ENCODE peak calls at places on chromosomes 4 and X, in nine cellular contexts. A, T, X, F, Q, Y, R, P and I are unnamed samples.

GRCh38 chr4:74504212-74504611 is 59.3 kb downstream of the AREG start:
- DNase-seq in A (no peak), T (no peak), X (no peak), F (no peak), Q (no peak), Y (no peak), R (no peak), P (no peak), I (no peak)

GRCh38 chr4:41590591-41590990 is 52.6 kb downstream of the LIMCH1 start:
- DNase-seq in A (peak), T (no peak), X (peak), F (peak), Q (no peak), Y (no peak), R (no peak), P (peak), I (no peak)

GRCh38 chr4:53185853-53186590 is 179.8 kb downstream of the SCFD2 start:
- DNase-seq in A (no peak), T (no peak), X (no peak), F (no peak), Q (no peak), Y (no peak), R (no peak), P (no peak), I (no peak)

GRCh38 chr4:152689615-152690501 is 10.1 kb upstream of the TMEM154 start:
- DNase-seq in A (no peak), T (no peak), X (no peak), F (no peak), Q (no peak), Y (no peak), R (no peak), P (no peak), I (no peak)

GRCh38 chr4:152448038-152448437 is 87.9 kb downstream of the FBXW7 start:
- DNase-seq in A (no peak), T (no peak), X (no peak), F (no peak), Q (no peak), Y (no peak), R (no peak), P (no peak), I (no peak)

GRCh38 chrX:103791233-103791632 is 14.6 kb downstream of the PLP1 start:
- DNase-seq in A (no peak), T (no peak), X (no peak), F (no peak), Q (no peak), Y (peak), R (no peak), P (no peak), I (no peak)

GRCh38 chrX:68652327-68652930 is 5.0 kb downstream of the STARD8 start:
- DNase-seq in A (no peak), T (no peak), X (no peak), F (no peak), Q (no peak), Y (no peak), R (no peak), P (no peak), I (no peak)

GRCh38 chr4:5460106-5460801 is 248.1 kb downstream of the EVC2 start:
- DNase-seq in A (no peak), T (no peak), X (no peak), F (peak), Q (no peak), Y (peak), R (peak), P (peak), I (peak)

GRCh38 chrX:8988456-8988855 is 45.5 kb downstream of the FAM9B start:
- DNase-seq in A (no peak), T (peak), X (peak), F (peak), Q (peak), Y (peak), R (peak), P (no peak), I (peak)

GRCh38 chrX:148929686-148930085 is 429.3 kb downstream of the AFF2 start:
- DNase-seq in A (no peak), T (no peak), X (peak), F (no peak), Q (no peak), Y (no peak), R (no peak), P (no peak), I (no peak)

GRCh38 chr4:25433966-25434667 is 57.1 kb downstream of the ANAPC4 start:
- DNase-seq in A (no peak), T (no peak), X (no peak), F (no peak), Q (no peak), Y (no peak), R (peak), P (no peak), I (no peak)

GRCh38 chrX:65821721-65822496 is 154.5 kb downstream of the MSN start:
- DNase-seq in A (no peak), T (no peak), X (no peak), F (peak), Q (peak), Y (no peak), R (no peak), P (no peak), I (peak)

GRCh38 chrX:22912598-22912997 is 87.2 kb upstream of the DDX53 start:
- DNase-seq in A (no peak), T (no peak), X (no peak), F (no peak), Q (no peak), Y (no peak), R (no peak), P (no peak), I (no peak)

GRCh38 chr4:148787831-148788477 is 345.7 kb upstream of the NR3C2 start:
- DNase-seq in A (no peak), T (no peak), X (peak), F (peak), Q (no peak), Y (no peak), R (no peak), P (no peak), I (no peak)

GRCh38 chr4:178953447-178954120 is 1511.3 kb upstream of the AGA start:
- DNase-seq in A (no peak), T (no peak), X (no peak), F (no peak), Q (no peak), Y (no peak), R (no peak), P (no peak), I (no peak)

GRCh38 chrX:140299411-140299810 is 205.5 kb downstream of the SOX3 start:
- DNase-seq in A (no peak), T (no peak), X (no peak), F (no peak), Q (no peak), Y (no peak), R (no peak), P (no peak), I (no peak)

GRCh38 chrX:43845776-43846175 is 36.5 kb downstream of the MAOB start:
- DNase-seq in A (no peak), T (no peak), X (no peak), F (no peak), Q (no peak), Y (no peak), R (no peak), P (no peak), I (no peak)

GRCh38 chr4:6560416-6561172 is 14.4 kb upstream of the MAN2B2 start:
- DNase-seq in A (no peak), T (no peak), X (no peak), F (no peak), Q (peak), Y (no peak), R (no peak), P (no peak), I (no peak)

GRCh38 chr4:7193040-7193958 is 961 bp downstream of the SORCS2 start:
- DNase-seq in A (no peak), T (no peak), X (no peak), F (no peak), Q (no peak), Y (peak), R (peak), P (peak), I (no peak)

GRCh38 chrX:19566359-19567141 is 51.2 kb upstream of the MAP3K15 start:
- DNase-seq in A (no peak), T (no peak), X (no peak), F (no peak), Q (no peak), Y (no peak), R (no peak), P (no peak), I (peak)

GRCh38 chrX:1012678-1013300 is 199.7 kb downstream of the CRLF2 start:
- DNase-seq in A (no peak), T (no peak), X (no peak), F (no peak), Q (no peak), Y (no peak), R (peak), P (no peak), I (peak)

GRCh38 chr4:89109841-89110540 is 1.3 kb upstream of the TIGD2 start:
- DNase-seq in A (no peak), T (no peak), X (no peak), F (no peak), Q (no peak), Y (peak), R (no peak), P (no peak), I (no peak)

GRCh38 chr4:127558489-127559407 is 74.0 kb upstream of the INTU start:
- DNase-seq in A (no peak), T (no peak), X (no peak), F (no peak), Q (no peak), Y (no peak), R (no peak), P (no peak), I (no peak)

GRCh38 chr4:139625487-139625886 is 40.1 kb upstream of the MGST2 start:
- DNase-seq in A (no peak), T (no peak), X (no peak), F (no peak), Q (no peak), Y (no peak), R (no peak), P (no peak), I (no peak)

GRCh38 chr4:53671757-53672156 is 80.5 kb upstream of the LNX1 start:
- DNase-seq in A (peak), T (no peak), X (no peak), F (no peak), Q (no peak), Y (no peak), R (no peak), P (peak), I (no peak)

GRCh38 chrX:152821145-152821765 is 9.3 kb downstream of the CETN2 start:
- DNase-seq in A (no peak), T (no peak), X (peak), F (peak), Q (no peak), Y (peak), R (no peak), P (no peak), I (peak)

GRCh38 chr4:145216532-145216931 is 36.1 kb upstream of the OTUD4 start:
- DNase-seq in A (no peak), T (no peak), X (peak), F (no peak), Q (no peak), Y (no peak), R (no peak), P (no peak), I (no peak)

GRCh38 chrX:153569475-153569874 is 29.5 kb downstream of the CCNQ start:
- DNase-seq in A (no peak), T (no peak), X (no peak), F (no peak), Q (no peak), Y (no peak), R (no peak), P (no peak), I (no peak)